ENCODE peak calls at places on chromosomes 16 and 17, in five cellular contexts. P, Y, G, I and W are unnamed samples. For H3K4me1, the result is how much of the 10 kb centered on the place peaks cover.

GRCh38 chr16:2082171-2082982 is 34.6 kb downstream of the TSC2 start:
- DNase-seq in P (no peak), I (no peak), G (peak), Y (peak), W (no peak)

GRCh38 chr17:42227849-42228696 is 33.8 kb upstream of the GHDC start:
- DNase-seq in Y (no peak), G (no peak), P (no peak), I (no peak), W (no peak)

GRCh38 chr16:84418056-84418849 is 49.9 kb downstream of the ATP2C2 start:
- DNase-seq in I (no peak), Y (no peak), P (no peak), G (peak), W (no peak)

GRCh38 chr16:68460067-68460466 is 11.8 kb upstream of the SMPD3 start:
- DNase-seq in G (no peak), I (no peak), P (no peak), Y (no peak), W (no peak)

GRCh38 chr17:21058098-21058893 is 15.5 kb upstream of the USP22 start:
- DNase-seq in Y (no peak), P (no peak), G (no peak), I (peak), W (peak)

GRCh38 chr16:90057738-90058173 is 19.4 kb downstream of the PRDM7 start:
- DNase-seq in Y (no peak), G (no peak), I (peak), P (no peak), W (no peak)

GRCh38 chr17:306536-307294 is 45.9 kb downstream of the RPH3AL start:
- DNase-seq in Y (no peak), G (no peak), P (no peak), I (no peak), W (no peak)

GRCh38 chr16:17770104-17770503 is 299.3 kb upstream of the XYLT1 start:
- DNase-seq in Y (no peak), G (no peak), P (no peak), I (no peak), W (peak)

GRCh38 chr16:78504391-78504945 is 405.0 kb downstream of the WWOX start:
- DNase-seq in Y (peak), G (no peak), I (peak), P (no peak), W (no peak)

GRCh38 chr16:78916928-78917545 is 683.5 kb downstream of the MAF start:
- DNase-seq in P (no peak), G (no peak), Y (no peak), I (no peak), W (no peak)

GRCh38 chr16:65793781-65794180 is 572.7 kb upstream of the CDH5 start:
- DNase-seq in G (no peak), I (peak), P (no peak), Y (no peak), W (no peak)

GRCh38 chr17:66951605-66951953 is 12.9 kb upstream of the CACNG4 start:
- DNase-seq in G (no peak), P (no peak), I (no peak), Y (no peak), W (peak)

GRCh38 chr17:56031636-56032035 is 121.6 kb upstream of the ANKFN1 start:
- DNase-seq in G (no peak), Y (no peak), I (no peak), P (no peak), W (no peak)

GRCh38 chr16:55643161-55643970 is 12.4 kb upstream of the SLC6A2 start:
- DNase-seq in I (no peak), G (no peak), P (no peak), Y (peak), W (peak)

GRCh38 chr16:82263456-82264159 is 93.6 kb upstream of the MPHOSPH6 start:
- DNase-seq in Y (peak), P (no peak), I (peak), G (no peak), W (peak)

GRCh38 chr17:75047398-75048098 is 523 bp downstream of the KCTD2 start:
- DNase-seq in G (peak), I (peak), P (no peak), Y (no peak), W (peak)

GRCh38 chr16:10728035-10728462 is 15.6 kb upstream of the NUBP1 start:
- DNase-seq in G (no peak), Y (no peak), P (no peak), I (no peak), W (no peak)

GRCh38 chr16:7792346-7792745 is 459.7 kb downstream of the RBFOX1 start:
- DNase-seq in I (no peak), G (no peak), P (no peak), Y (no peak), W (no peak)

GRCh38 chr17:83062818-83063671 is 16.4 kb upstream of the METRNL start:
- DNase-seq in Y (peak), I (no peak), P (peak), G (peak), W (peak)

GRCh38 chr17:12574525-12574924 is 91.2 kb upstream of the MYOCD start:
- DNase-seq in I (no peak), G (no peak), Y (no peak), P (no peak), W (no peak)

GRCh38 chr17:29124135-29124930 is 55.9 kb downstream of the MYO18A start:
- DNase-seq in G (no peak), P (no peak), I (peak), Y (peak), W (peak)

GRCh38 chr16:2511128-2511785 is 2.5 kb upstream of the ATP6V0C start:
- DNase-seq in Y (peak), G (peak), P (no peak), I (peak), W (no peak)

GRCh38 chr17:59830007-59830630 is 62.6 kb downstream of the TUBD1 start:
- DNase-seq in Y (no peak), I (peak), G (no peak), P (no peak), W (peak)

GRCh38 chr16:73060216-73060615 is 12.3 kb upstream of the ZFHX3 start:
- DNase-seq in I (no peak), P (no peak), G (no peak), Y (no peak), W (peak)

GRCh38 chr16:879461-879861 is 78.9 kb upstream of the GNG13 start:
- DNase-seq in G (peak), P (no peak), Y (no peak), I (no peak), W (no peak)
- H3K4me1 ChIP-seq in G (under half), P (under half), Y (under half), I (under half), W (under half)

GRCh38 chr17:49020609-49021008 is 23.4 kb downstream of the IGF2BP1 start:
- DNase-seq in G (no peak), Y (no peak), I (no peak), P (no peak), W (peak)

GRCh38 chr17:49021095-49021767 is 24.0 kb downstream of the IGF2BP1 start:
- DNase-seq in I (peak), G (no peak), Y (no peak), P (no peak), W (peak)

GRCh38 chr17:49021768-49022103 is 24.6 kb downstream of the IGF2BP1 start:
- DNase-seq in P (no peak), G (no peak), Y (no peak), I (no peak), W (no peak)

GRCh38 chr17:49024523-49024922 is 27.3 kb downstream of the IGF2BP1 start:
- DNase-seq in G (no peak), P (no peak), I (no peak), Y (no peak), W (no peak)

GRCh38 chr17:49022391-49022941 is 25.3 kb downstream of the IGF2BP1 start:
- DNase-seq in I (peak), G (no peak), Y (no peak), P (no peak), W (peak)
- H3K4me1 ChIP-seq in I (under half), G (under half), Y (under half), P (under half), W (under half)

DNA sequence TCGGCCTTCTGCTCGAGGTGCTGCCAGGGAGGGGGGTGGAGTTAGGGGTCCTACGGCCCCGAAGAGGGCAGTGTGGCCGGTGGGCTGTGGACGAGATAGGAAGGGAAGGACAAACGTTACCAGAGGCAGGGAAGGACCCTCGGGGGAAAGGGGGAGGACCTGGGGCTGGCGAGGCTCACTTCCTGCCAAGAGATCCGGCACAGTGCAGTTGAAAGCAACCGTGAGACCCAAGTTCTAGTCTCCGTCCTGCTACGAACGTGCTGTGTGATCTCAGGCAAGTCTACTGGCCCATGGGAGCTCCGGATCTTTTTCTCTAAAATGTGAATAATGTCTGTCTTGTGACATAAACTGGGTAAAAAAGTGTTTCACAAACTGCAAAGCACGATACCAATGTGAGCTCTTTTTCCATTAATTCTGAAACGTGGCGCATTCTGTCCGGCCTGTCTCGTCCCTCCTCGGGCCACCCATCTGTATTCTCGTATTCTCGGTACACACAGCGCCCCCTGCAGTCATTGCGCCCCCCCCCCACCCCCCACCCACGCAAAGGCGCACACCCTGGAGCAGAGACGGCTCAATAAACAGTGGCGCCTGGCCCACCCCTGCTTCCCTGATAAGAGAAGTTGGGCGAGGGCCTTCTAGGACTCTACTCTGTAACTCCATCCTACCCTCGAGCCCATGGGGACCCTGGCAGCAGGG is 8.8 kb downstream of the CYGB start:
- DNase-seq in I (no peak), Y (no peak), P (no peak), G (no peak), W (no peak)
- H3K4me1 ChIP-seq in I (under half), Y (under half), P (under half), G (under half), W (under half)

GRCh38 chr17:2050871-2051387 is 4.0 kb upstream of the HIC1 start:
- DNase-seq in Y (peak), G (peak), I (peak), P (no peak), W (peak)

GRCh38 chr17:2051388-2052237 is 3.3 kb upstream of the HIC1 start:
- DNase-seq in I (no peak), Y (no peak), P (no peak), G (no peak), W (peak)

GRCh38 chr17:2049333-2050245 is 5.3 kb upstream of the HIC1 start:
- DNase-seq in P (no peak), I (peak), G (peak), Y (peak), W (peak)

GRCh38 chr17:2048805-2049204 is 6.1 kb upstream of the HIC1 start:
- DNase-seq in Y (no peak), P (no peak), I (no peak), G (no peak), W (peak)

DNA sequence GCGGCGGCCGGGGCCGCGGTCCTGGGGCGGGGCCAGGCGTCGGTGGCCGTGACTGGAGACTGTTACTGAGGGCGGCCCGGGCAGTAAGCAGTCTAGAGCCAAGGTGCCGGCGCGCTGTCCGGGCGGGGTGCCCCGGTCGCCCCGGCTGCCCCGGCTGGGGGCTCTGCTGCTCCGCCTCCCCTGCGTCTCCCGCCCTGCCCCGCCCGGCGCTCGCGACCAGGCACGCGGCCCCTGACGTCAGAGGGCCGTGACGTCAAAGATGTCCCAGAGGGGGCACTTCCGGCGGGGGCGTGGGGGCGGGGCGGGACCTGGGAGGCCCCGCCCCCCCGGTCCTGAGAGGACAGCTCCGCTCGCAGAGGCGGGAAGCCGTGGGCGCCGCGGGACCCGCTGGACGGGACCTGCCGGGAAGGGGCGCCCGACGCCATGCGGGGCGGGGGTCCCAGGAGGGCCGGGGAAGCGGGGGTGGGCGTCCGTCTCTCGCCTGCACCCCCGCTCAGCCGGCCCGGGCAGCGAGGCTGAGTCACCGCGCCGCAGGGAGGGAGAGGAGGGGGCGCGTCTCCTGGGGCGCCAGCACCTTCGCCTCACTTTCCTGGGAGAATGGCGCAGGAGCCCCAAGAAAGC is 4.5 kb upstream of the HIC1 start:
- DNase-seq in Y (peak), I (peak), P (no peak), G (peak), W (peak)
- H3K4me1 ChIP-seq in Y (under half), I (under half), P (under half), G (under half), W (under half)